ENCODE peak calls at places on chromosomes 7 and 10, in ten cellular contexts. P, L, S, Q, D, J, R, I, N and W are unnamed samples.

GRCh38 chr10:49827297-49827696 is 65.2 kb upstream of the OGDHL start:
- DNase-seq in N (no peak), Q (no peak), J (no peak), I (no peak), P (no peak), S (no peak), L (no peak), R (no peak), D (no peak), W (no peak)

GRCh38 chr10:130459851-130460490 is 323.8 kb downstream of the GLRX3 start:
- DNase-seq in D (no peak), I (no peak), N (no peak), P (no peak), L (no peak), Q (no peak), J (no peak), R (no peak), S (no peak), W (no peak)

GRCh38 chr10:133226251-133226808 is 3.7 kb upstream of the UTF1 start:
- DNase-seq in L (no peak), I (no peak), J (no peak), P (no peak), S (no peak), D (no peak), R (no peak), Q (no peak), N (no peak), W (no peak)

GRCh38 chr7:20539201-20539600 is 76.3 kb upstream of the ABCB5 start:
- DNase-seq in L (no peak), N (no peak), S (no peak), Q (no peak), D (no peak), I (no peak), J (peak; percentile 18), R (no peak), P (no peak), W (no peak)

GRCh38 chr7:141700848-141701371 is 1.1 kb downstream of the DENND11 start:
- DNase-seq in I (no peak), Q (no peak), D (no peak), N (no peak), L (no peak), S (no peak), J (peak; percentile 27), P (peak; percentile 8), R (no peak), W (no peak)

GRCh38 chr7:2760098-2760889 is 72.3 kb downstream of the AMZ1 start:
- DNase-seq in J (peak; percentile 52), L (no peak), P (peak; percentile 77), Q (no peak), S (peak; percentile 90), R (no peak), I (peak; percentile 78), D (no peak), N (peak; percentile 57), W (peak; percentile 82)

GRCh38 chr7:37311282-37311868 is 137.3 kb downstream of the ELMO1 start:
- DNase-seq in N (peak; percentile 58), L (no peak), D (no peak), J (peak; percentile 9), R (no peak), P (no peak), Q (peak; percentile 16), I (no peak), S (no peak), W (peak; percentile 49)

GRCh38 chr7:131329176-131329570 is 1.5 kb downstream of the MKLN1 start:
- DNase-seq in J (no peak), S (peak; percentile 15), R (no peak), L (no peak), D (no peak), P (peak; percentile 18), N (peak; percentile 13), I (peak; percentile 40), Q (no peak), W (no peak)

GRCh38 chr7:132422502-132423101 is 153.7 kb downstream of the PLXNA4 start:
- DNase-seq in P (no peak), S (no peak), R (no peak), D (no peak), I (no peak), L (no peak), J (no peak), N (no peak), Q (no peak), W (no peak)

GRCh38 chr10:58757352-58758071 is 244.8 kb downstream of the BICC1 start:
- DNase-seq in I (no peak), D (no peak), J (peak; percentile 58), N (no peak), R (no peak), S (no peak), Q (no peak), P (peak; percentile 16), L (no peak), W (no peak)

GRCh38 chr10:122246830-122247520 is 24.1 kb upstream of the BTBD16 start:
- DNase-seq in I (no peak), P (no peak), J (no peak), D (no peak), L (no peak), N (no peak), R (no peak), Q (no peak), S (no peak), W (no peak)

DNA sequence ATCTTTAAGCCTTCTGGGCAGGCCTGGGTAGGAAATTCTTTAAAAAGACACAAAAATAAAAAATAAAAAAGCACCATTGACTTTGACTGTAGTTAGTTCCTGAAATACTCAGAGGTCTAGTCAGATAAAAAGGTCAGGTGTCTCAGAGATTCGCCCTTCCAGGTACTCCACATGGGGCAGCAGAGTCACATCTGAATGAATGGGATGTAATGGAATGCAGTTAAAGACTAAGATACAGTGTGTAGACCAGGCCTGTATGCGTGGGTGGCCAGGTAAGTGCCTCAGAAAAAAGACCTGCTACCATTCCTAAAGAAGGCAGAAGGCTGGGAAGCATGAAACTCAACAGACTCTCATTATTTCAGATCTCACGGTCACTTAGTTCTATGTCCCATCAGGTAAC is 68.6 kb upstream of the SEM1 start:
- DNase-seq in S (no peak), N (no peak), L (no peak), P (no peak), D (no peak), R (no peak), Q (no peak), I (no peak), J (no peak), W (no peak)
- TF ChIP-seq CTCF in S (no peak), N (no peak), L (no peak), P (no peak), D (no peak), R (no peak), Q (peak; percentile 28), I (no peak), J (no peak), W (no peak)

GRCh38 chr10:114551310-114551972 is 106.6 kb downstream of the ABLIM1 start:
- DNase-seq in S (peak; percentile 91), I (peak; percentile 96), N (peak; percentile 64), L (no peak), R (no peak), Q (no peak), J (peak; percentile 46), D (no peak), P (peak; percentile 60), W (no peak)

GRCh38 chr10:114547056-114547455 is 111.0 kb downstream of the ABLIM1 start:
- DNase-seq in L (no peak), N (no peak), P (no peak), R (no peak), J (no peak), I (peak; percentile 58), Q (no peak), S (no peak), D (no peak), W (no peak)

GRCh38 chr10:114547466-114547865 is 110.6 kb downstream of the ABLIM1 start:
- DNase-seq in N (no peak), D (no peak), I (peak; percentile 41), Q (no peak), J (no peak), P (no peak), R (no peak), L (no peak), S (no peak), W (no peak)

GRCh38 chr10:114550756-114551290 is 107.3 kb downstream of the ABLIM1 start:
- DNase-seq in L (no peak), Q (no peak), J (peak; percentile 59), D (no peak), P (no peak), R (no peak), S (no peak), N (peak; percentile 55), I (no peak), W (no peak)

GRCh38 chr10:114548662-114549061 is 109.4 kb downstream of the ABLIM1 start:
- DNase-seq in Q (no peak), L (peak; percentile 17), D (peak; percentile 46), S (peak; percentile 75), J (peak; percentile 79), P (no peak), N (peak; percentile 81), I (peak; percentile 80), R (peak; percentile 25), W (no peak)
- TF ChIP-seq CTCF in Q (peak; percentile 41), L (peak; percentile 68), D (peak; percentile 51), S (peak; percentile 7), J (peak; percentile 84), P (peak; percentile 35), N (peak; percentile 69), I (no peak), R (peak; percentile 74), W (no peak)

DNA sequence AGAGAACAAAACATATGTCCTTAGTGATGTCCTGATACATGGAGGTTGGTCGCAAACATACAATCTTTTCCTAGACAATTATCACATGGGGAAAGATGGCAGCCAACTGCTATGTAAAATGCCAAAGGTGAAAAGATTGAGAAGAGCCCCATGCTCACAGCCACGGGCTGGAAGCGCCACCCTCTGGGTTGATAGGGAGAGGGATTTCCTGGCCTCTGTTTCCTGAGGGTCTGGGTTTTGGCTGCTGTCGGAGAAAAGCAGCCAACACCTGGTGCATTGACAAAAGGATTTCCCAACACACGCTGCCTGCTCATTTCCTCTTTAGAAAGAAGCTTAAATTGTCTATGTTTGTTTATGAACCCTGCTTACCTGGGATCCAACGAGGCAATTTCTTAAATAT is 43.8 kb downstream of the ITIH5 start:
- DNase-seq in R (no peak), N (peak; percentile 56), L (no peak), S (no peak), J (no peak), P (no peak), I (no peak), Q (no peak), D (no peak), W (no peak)
- TF ChIP-seq CTCF in R (no peak), N (peak; percentile 59), L (no peak), S (no peak), J (no peak), P (no peak), I (no peak), Q (no peak), D (no peak), W (no peak)

DNA sequence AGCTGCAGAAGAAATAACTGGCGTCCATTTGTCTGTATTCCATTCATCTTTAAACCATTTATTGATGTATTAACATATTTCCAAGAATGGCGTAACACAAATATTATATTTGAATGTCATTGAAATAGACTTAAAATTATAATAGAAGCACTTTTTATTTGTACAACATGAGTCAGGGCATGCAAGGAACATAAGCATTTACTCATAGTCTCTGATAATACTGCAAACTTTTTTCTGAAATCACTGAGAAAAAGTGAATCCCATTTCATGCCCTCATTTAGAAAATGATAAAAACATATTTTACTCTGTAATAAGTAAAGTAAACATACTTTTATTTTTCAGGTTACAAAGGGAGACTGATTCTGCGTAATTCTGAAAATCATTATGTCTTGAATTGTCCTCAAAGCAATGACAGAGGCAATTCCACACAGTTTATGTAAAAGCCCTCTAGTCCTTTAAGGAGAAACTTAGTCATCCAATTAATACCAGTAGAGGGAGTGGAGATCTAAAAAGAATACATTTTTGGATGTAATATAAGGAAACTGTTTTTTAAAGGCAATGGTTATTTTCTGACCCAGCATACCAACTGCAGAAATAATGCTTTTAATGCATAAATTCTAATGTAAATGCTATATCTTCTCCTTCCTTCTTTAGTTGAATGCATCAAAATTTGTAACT is 58.1 kb downstream of the AGMO start:
- DNase-seq in R (no peak), N (peak; percentile 22), P (no peak), L (no peak), S (no peak), D (no peak), J (peak; percentile 48), I (no peak), Q (no peak), W (no peak)
- TF ChIP-seq CTCF in R (no peak), N (peak; percentile 16), P (no peak), L (no peak), S (no peak), D (no peak), J (peak; percentile 29), I (no peak), Q (peak; percentile 4), W (no peak)